ENCODE peak calls at places on chromosomes 2 and 18, in five cellular contexts. H, C, Z, Q and W are unnamed samples.

GRCh38 chr2:219460424-219460926 is 25.8 kb downstream of the SPEG start:
- DNase-seq in H (peak; percentile 78), C (peak; percentile 76), Z (no peak), Q (peak; percentile 74), W (peak; percentile 80)

GRCh38 chr2:46645681-46646162 is 166.4 kb downstream of the TMEM247 start:
- DNase-seq in H (no peak), C (no peak), Z (no peak), Q (peak; percentile 35), W (peak; percentile 92)

GRCh38 chr18:42474577-42474976 is 519.5 kb downstream of the PIK3C3 start:
- DNase-seq in H (no peak), C (no peak), Z (no peak), Q (no peak), W (peak; percentile 9)

GRCh38 chr18:48300463-48300961 is 108.7 kb downstream of the ZBTB7C start:
- DNase-seq in H (peak; percentile 96), C (peak; percentile 36), Z (no peak), Q (no peak), W (no peak)

GRCh38 chr2:222239945-222240675 is 58.7 kb downstream of the PAX3 start:
- DNase-seq in H (no peak), C (peak; percentile 12), Z (no peak), Q (no peak), W (no peak)

GRCh38 chr18:49819768-49820662 is 6.7 kb upstream of the ACAA2 start:
- DNase-seq in H (no peak), C (no peak), Z (no peak), Q (no peak), W (no peak)

GRCh38 chr2:45469314-45470099 is 141.6 kb downstream of the SRBD1 start:
- DNase-seq in H (no peak), C (no peak), Z (no peak), Q (no peak), W (peak; percentile 48)

GRCh38 chr2:241863021-241863954 is 4.6 kb upstream of the PDCD1 start:
- DNase-seq in H (no peak), C (no peak), Z (no peak), Q (no peak), W (no peak)

GRCh38 chr18:532632-533031 is 32.1 kb upstream of the COLEC12 start:
- DNase-seq in H (no peak), C (no peak), Z (no peak), Q (no peak), W (no peak)

GRCh38 chr18:13361422-13361821 is 142.9 kb downstream of the LDLRAD4 start:
- DNase-seq in H (no peak), C (no peak), Z (no peak), Q (no peak), W (no peak)

GRCh38 chr2:128440666-128441340 is 122.1 kb upstream of the HS6ST1 start:
- DNase-seq in H (no peak), C (no peak), Z (no peak), Q (no peak), W (no peak)

GRCh38 chr2:3667151-3667631 is 9.2 kb downstream of the ALLC start:
- DNase-seq in H (no peak), C (no peak), Z (no peak), Q (peak; percentile 40), W (no peak)

GRCh38 chr18:3159830-3160229 is 59.9 kb downstream of the MYOM1 start:
- DNase-seq in H (no peak), C (no peak), Z (no peak), Q (no peak), W (no peak)

GRCh38 chr2:44802409-44803099 is 138.9 kb upstream of the SIX3 start:
- DNase-seq in H (no peak), C (peak; percentile 39), Z (no peak), Q (peak; percentile 92), W (no peak)

GRCh38 chr2:134402385-134402784 is 148.5 kb downstream of the MGAT5 start:
- DNase-seq in H (peak; percentile 63), C (no peak), Z (no peak), Q (no peak), W (peak; percentile 95)

GRCh38 chr2:196230051-196230450 is 58.7 kb upstream of the STK17B start:
- DNase-seq in H (no peak), C (no peak), Z (no peak), Q (no peak), W (no peak)

GRCh38 chr18:832085-832681 is 20.1 kb upstream of the YES1 start:
- DNase-seq in H (peak; percentile 24), C (peak; percentile 57), Z (no peak), Q (peak; percentile 62), W (no peak)

GRCh38 chr2:207914716-207915115 is 110.6 kb downstream of the PLEKHM3 start:
- DNase-seq in H (no peak), C (no peak), Z (no peak), Q (no peak), W (no peak)

GRCh38 chr2:158726906-158727592 is 68.1 kb upstream of the DAPL1 start:
- DNase-seq in H (no peak), C (no peak), Z (no peak), Q (no peak), W (no peak)

GRCh38 chr2:21657475-21657874 is 533.7 kb downstream of the TDRD15 start:
- DNase-seq in H (no peak), C (no peak), Z (no peak), Q (no peak), W (no peak)

GRCh38 chr2:74876081-74876886 is 42.4 kb downstream of the HK2 start:
- DNase-seq in H (peak; percentile 43), C (peak; percentile 28), Z (no peak), Q (peak; percentile 57), W (peak; percentile 82)

GRCh38 chr2:241768850-241769249 is 7.8 kb upstream of the GAL3ST2 start:
- DNase-seq in H (no peak), C (no peak), Z (no peak), Q (no peak), W (no peak)